ENCODE peak calls at places on chromosomes 16 and 17, in eight cellular contexts. F is skeletal muscle cell, J is PC-9, G is HEK293T, E is AG09319, S is NCI-H1105 treated with DMSO at 0.1 percent for 48 hours, Z is AML-193, K is SW 1271. N is an unnamed sample.

GRCh38 chr16:75109732-75110243 is 6.8 kb downstream of the LDHD start:
- DNase-seq in F (no peak), J (peak), G (no peak), E (no peak), S (no peak), Z (no peak), K (no peak), N (no peak)

GRCh38 chr17:65389426-65389825 is 172.0 kb downstream of the AXIN2 start:
- DNase-seq in F (no peak), J (no peak), G (no peak), E (no peak), S (no peak), Z (no peak), K (no peak), N (no peak)

GRCh38 chr16:3637371-3637923 is 17.0 kb upstream of the DNASE1 start:
- DNase-seq in F (no peak), J (no peak), G (no peak), E (no peak), S (no peak), Z (peak), K (no peak), N (no peak)

GRCh38 chr17:2854662-2855061 is 58.4 kb downstream of the RAP1GAP2 start:
- DNase-seq in F (no peak), J (no peak), G (no peak), E (no peak), S (peak), Z (no peak), K (no peak), N (no peak)

GRCh38 chr16:15790458-15790857 is 66.4 kb downstream of the MYH11 start:
- DNase-seq in F (no peak), J (no peak), G (no peak), E (no peak), S (no peak), Z (no peak), K (no peak), N (no peak)

GRCh38 chr16:58497468-58497867 is 2.5 kb upstream of the NDRG4 start:
- DNase-seq in F (no peak), J (no peak), G (no peak), E (no peak), S (no peak), Z (no peak), K (no peak), N (no peak)

GRCh38 chr17:2684549-2684948 is 27.0 kb downstream of the CLUH start:
- DNase-seq in F (no peak), J (no peak), G (no peak), E (no peak), S (no peak), Z (no peak), K (no peak), N (no peak)

GRCh38 chr16:69017036-69017783 is 88.2 kb upstream of the HAS3 start:
- DNase-seq in F (no peak), J (peak), G (no peak), E (no peak), S (no peak), Z (no peak), K (no peak), N (peak)

GRCh38 chr16:3468501-3468900 is 25.0 kb downstream of the NAA60 start:
- DNase-seq in F (no peak), J (no peak), G (no peak), E (no peak), S (no peak), Z (no peak), K (no peak), N (no peak)

GRCh38 chr17:82330322-82331239 is 3.0 kb downstream of the SECTM1 start:
- DNase-seq in F (peak), J (no peak), G (no peak), E (no peak), S (peak), Z (no peak), K (no peak), N (no peak)

N was measured in astrocyte of the cerebellum.